ENCODE peak calls at places on chromosomes 3 and 15, in nine cellular contexts. One of them, this sample, is unnamed.

GRCh38 chr15:66580643-66581042 is 14.8 kb upstream of the LCTL start:
- DNase-seq in stimulated activated CD4-positive, alpha-beta T cell treated with anti-CD3 and anti-CD28 coated beads, Interleukin-4, amount 100 ng/mL, for 1 hour: no peak
- DNase-seq in stimulated activated CD8-positive, alpha-beta memory T cell treated with anti-CD3 and anti-CD28 coated beads, Interleukin-12 subunit alpha, Interleukin-12 subunit beta, amount 100 ng/mL, for 4 hours: no peak
- DNase-seq in GOT3: no peak
- DNase-seq in MM.1S: no peak
- DNase-seq in hippocampal formation: no peak
- DNase-seq in activated CD4-positive, CD25-positive, alpha-beta regulatory T cell: no peak
- DNase-seq in GM12892: no peak
- DNase-seq in fibroblast of mammary gland: peak
- DNase-seq in this sample: peak

GRCh38 chr3:32423534-32423933 is 31.9 kb downstream of the CMTM7 start:
- DNase-seq in stimulated activated CD4-positive, alpha-beta T cell treated with anti-CD3 and anti-CD28 coated beads, Interleukin-4, amount 100 ng/mL, for 1 hour: no peak
- DNase-seq in stimulated activated CD8-positive, alpha-beta memory T cell treated with anti-CD3 and anti-CD28 coated beads, Interleukin-12 subunit alpha, Interleukin-12 subunit beta, amount 100 ng/mL, for 4 hours: no peak
- DNase-seq in GOT3: no peak
- DNase-seq in MM.1S: peak
- DNase-seq in hippocampal formation: no peak
- DNase-seq in activated CD4-positive, CD25-positive, alpha-beta regulatory T cell: no peak
- DNase-seq in GM12892: no peak
- DNase-seq in fibroblast of mammary gland: no peak
- DNase-seq in this sample: no peak

GRCh38 chr3:48039487-48040190 is 23.4 kb upstream of the MAP4 start:
- DNase-seq in stimulated activated CD4-positive, alpha-beta T cell treated with anti-CD3 and anti-CD28 coated beads, Interleukin-4, amount 100 ng/mL, for 1 hour: no peak
- DNase-seq in stimulated activated CD8-positive, alpha-beta memory T cell treated with anti-CD3 and anti-CD28 coated beads, Interleukin-12 subunit alpha, Interleukin-12 subunit beta, amount 100 ng/mL, for 4 hours: no peak
- DNase-seq in GOT3: no peak
- DNase-seq in MM.1S: no peak
- DNase-seq in hippocampal formation: peak
- DNase-seq in activated CD4-positive, CD25-positive, alpha-beta regulatory T cell: no peak
- DNase-seq in GM12892: no peak
- DNase-seq in fibroblast of mammary gland: peak
- DNase-seq in this sample: no peak

GRCh38 chr15:73851679-73852078 is 21.7 kb upstream of the TBC1D21 start:
- DNase-seq in stimulated activated CD4-positive, alpha-beta T cell treated with anti-CD3 and anti-CD28 coated beads, Interleukin-4, amount 100 ng/mL, for 1 hour: peak
- DNase-seq in stimulated activated CD8-positive, alpha-beta memory T cell treated with anti-CD3 and anti-CD28 coated beads, Interleukin-12 subunit alpha, Interleukin-12 subunit beta, amount 100 ng/mL, for 4 hours: no peak
- DNase-seq in GOT3: no peak
- DNase-seq in MM.1S: peak
- DNase-seq in hippocampal formation: no peak
- DNase-seq in activated CD4-positive, CD25-positive, alpha-beta regulatory T cell: peak
- DNase-seq in GM12892: no peak
- DNase-seq in fibroblast of mammary gland: peak
- DNase-seq in this sample: no peak

GRCh38 chr3:158220575-158220974 is 110.7 kb downstream of the RSRC1 start:
- DNase-seq in stimulated activated CD4-positive, alpha-beta T cell treated with anti-CD3 and anti-CD28 coated beads, Interleukin-4, amount 100 ng/mL, for 1 hour: no peak
- DNase-seq in stimulated activated CD8-positive, alpha-beta memory T cell treated with anti-CD3 and anti-CD28 coated beads, Interleukin-12 subunit alpha, Interleukin-12 subunit beta, amount 100 ng/mL, for 4 hours: no peak
- DNase-seq in GOT3: no peak
- DNase-seq in MM.1S: no peak
- DNase-seq in hippocampal formation: no peak
- DNase-seq in activated CD4-positive, CD25-positive, alpha-beta regulatory T cell: no peak
- DNase-seq in GM12892: no peak
- DNase-seq in fibroblast of mammary gland: no peak
- DNase-seq in this sample: no peak

GRCh38 chr3:116306720-116307119 is 138.6 kb downstream of the LSAMP start:
- DNase-seq in stimulated activated CD4-positive, alpha-beta T cell treated with anti-CD3 and anti-CD28 coated beads, Interleukin-4, amount 100 ng/mL, for 1 hour: no peak
- DNase-seq in stimulated activated CD8-positive, alpha-beta memory T cell treated with anti-CD3 and anti-CD28 coated beads, Interleukin-12 subunit alpha, Interleukin-12 subunit beta, amount 100 ng/mL, for 4 hours: no peak
- DNase-seq in GOT3: no peak
- DNase-seq in MM.1S: no peak
- DNase-seq in hippocampal formation: no peak
- DNase-seq in activated CD4-positive, CD25-positive, alpha-beta regulatory T cell: no peak
- DNase-seq in GM12892: no peak
- DNase-seq in fibroblast of mammary gland: no peak
- DNase-seq in this sample: no peak

GRCh38 chr3:129663045-129663446 is 56.6 kb upstream of the PLXND1 start:
- DNase-seq in stimulated activated CD4-positive, alpha-beta T cell treated with anti-CD3 and anti-CD28 coated beads, Interleukin-4, amount 100 ng/mL, for 1 hour: no peak
- DNase-seq in stimulated activated CD8-positive, alpha-beta memory T cell treated with anti-CD3 and anti-CD28 coated beads, Interleukin-12 subunit alpha, Interleukin-12 subunit beta, amount 100 ng/mL, for 4 hours: no peak
- DNase-seq in GOT3: no peak
- DNase-seq in MM.1S: no peak
- DNase-seq in hippocampal formation: no peak
- DNase-seq in activated CD4-positive, CD25-positive, alpha-beta regulatory T cell: no peak
- DNase-seq in GM12892: no peak
- DNase-seq in fibroblast of mammary gland: no peak
- DNase-seq in this sample: no peak

GRCh38 chr15:70854669-70854976 is 666 bp upstream of the LARP6 start:
- DNase-seq in stimulated activated CD4-positive, alpha-beta T cell treated with anti-CD3 and anti-CD28 coated beads, Interleukin-4, amount 100 ng/mL, for 1 hour: no peak
- DNase-seq in stimulated activated CD8-positive, alpha-beta memory T cell treated with anti-CD3 and anti-CD28 coated beads, Interleukin-12 subunit alpha, Interleukin-12 subunit beta, amount 100 ng/mL, for 4 hours: no peak
- DNase-seq in GOT3: no peak
- DNase-seq in MM.1S: no peak
- DNase-seq in hippocampal formation: peak
- DNase-seq in activated CD4-positive, CD25-positive, alpha-beta regulatory T cell: no peak
- DNase-seq in GM12892: no peak
- DNase-seq in fibroblast of mammary gland: peak
- DNase-seq in this sample: no peak

GRCh38 chr3:65896321-65896720 is 142.4 kb downstream of the MAGI1 start:
- DNase-seq in stimulated activated CD4-positive, alpha-beta T cell treated with anti-CD3 and anti-CD28 coated beads, Interleukin-4, amount 100 ng/mL, for 1 hour: no peak
- DNase-seq in stimulated activated CD8-positive, alpha-beta memory T cell treated with anti-CD3 and anti-CD28 coated beads, Interleukin-12 subunit alpha, Interleukin-12 subunit beta, amount 100 ng/mL, for 4 hours: no peak
- DNase-seq in GOT3: no peak
- DNase-seq in MM.1S: no peak
- DNase-seq in hippocampal formation: no peak
- DNase-seq in activated CD4-positive, CD25-positive, alpha-beta regulatory T cell: no peak
- DNase-seq in GM12892: no peak
- DNase-seq in fibroblast of mammary gland: no peak
- DNase-seq in this sample: no peak

GRCh38 chr15:93044301-93045190 is 44.5 kb downstream of the RGMA start:
- DNase-seq in stimulated activated CD4-positive, alpha-beta T cell treated with anti-CD3 and anti-CD28 coated beads, Interleukin-4, amount 100 ng/mL, for 1 hour: no peak
- DNase-seq in stimulated activated CD8-positive, alpha-beta memory T cell treated with anti-CD3 and anti-CD28 coated beads, Interleukin-12 subunit alpha, Interleukin-12 subunit beta, amount 100 ng/mL, for 4 hours: no peak
- DNase-seq in GOT3: no peak
- DNase-seq in MM.1S: no peak
- DNase-seq in hippocampal formation: no peak
- DNase-seq in activated CD4-positive, CD25-positive, alpha-beta regulatory T cell: no peak
- DNase-seq in GM12892: no peak
- DNase-seq in fibroblast of mammary gland: no peak
- DNase-seq in this sample: no peak